ENCODE peak calls at places on chromosomes 13 and 19, in ten cellular contexts. R is sigmoid colon; F is CD4-positive, alpha-beta T cell; P is left lung; S is PC-3; G is hepatocyte; T is H1; H is lower lobe of right lung; A is heart left ventricle; J is psoas muscle. B is an unnamed sample.

GRCh38 chr13:68708336-68708908 is 1399.2 kb upstream of the ATXN8OS start:
- DNase-seq in R (no peak), F (no peak), P (peak), S (no peak), G (no peak), T (no peak), H (no peak), A (peak), J (no peak), B (no peak)

GRCh38 chr13:109879338-109879737 is 93.0 kb upstream of the IRS2 start:
- DNase-seq in R (no peak), F (no peak), P (no peak), S (no peak), G (no peak), T (no peak), H (no peak), A (no peak), J (no peak), B (no peak)

GRCh38 chr19:11390359-11390758 is 6.2 kb upstream of the EPOR start:
- DNase-seq in R (no peak), F (no peak), P (no peak), S (no peak), G (no peak), T (no peak), H (no peak), A (no peak), J (no peak), B (peak)

GRCh38 chr19:39858541-39858940 is 12.4 kb upstream of the FBL start:
- DNase-seq in R (peak), F (no peak), P (no peak), S (no peak), G (peak), T (no peak), H (peak), A (peak), J (no peak), B (no peak)

GRCh38 chr13:94323746-94324408 is 155.6 kb downstream of the DCT start:
- DNase-seq in R (no peak), F (peak), P (no peak), S (no peak), G (no peak), T (no peak), H (no peak), A (no peak), J (no peak), B (no peak)

GRCh38 chr13:41905600-41906254 is 55.2 kb downstream of the VWA8 start:
- DNase-seq in R (no peak), F (no peak), P (no peak), S (peak), G (peak), T (no peak), H (no peak), A (no peak), J (no peak), B (peak)

GRCh38 chr19:46107371-46107770 is 17.1 kb downstream of the IGFL3 start:
- DNase-seq in R (no peak), F (no peak), P (no peak), S (no peak), G (no peak), T (no peak), H (no peak), A (no peak), J (no peak), B (no peak)

GRCh38 chr19:31905980-31906948 is 439.1 kb upstream of the ZNF507 start:
- DNase-seq in R (peak), F (no peak), P (no peak), S (no peak), G (peak), T (no peak), H (peak), A (no peak), J (peak), B (no peak)

GRCh38 chr19:45505151-45505995 is 1.9 kb upstream of the VASP start:
- DNase-seq in R (no peak), F (no peak), P (no peak), S (no peak), G (no peak), T (no peak), H (no peak), A (no peak), J (no peak), B (no peak)

GRCh38 chr13:97448503-97449251 is 14.7 kb downstream of the RAP2A start:
- DNase-seq in R (no peak), F (no peak), P (no peak), S (no peak), G (no peak), T (no peak), H (no peak), A (no peak), J (no peak), B (no peak)

GRCh38 chr19:15374105-15374651 is 5.4 kb downstream of the AKAP8 start:
- DNase-seq in R (no peak), F (no peak), P (peak), S (no peak), G (no peak), T (no peak), H (no peak), A (peak), J (peak), B (peak)

GRCh38 chr19:2166741-2167738 is 3.3 kb downstream of the DOT1L start:
- DNase-seq in R (peak), F (no peak), P (peak), S (peak), G (peak), T (no peak), H (peak), A (peak), J (peak), B (peak)

GRCh38 chr19:18765224-18765623 is 25.9 kb downstream of the COMP start:
- DNase-seq in R (no peak), F (no peak), P (no peak), S (no peak), G (no peak), T (no peak), H (no peak), A (no peak), J (no peak), B (no peak)

GRCh38 chr19:18764591-18765051 is 26.5 kb downstream of the COMP start:
- DNase-seq in R (no peak), F (no peak), P (no peak), S (peak), G (no peak), T (no peak), H (no peak), A (no peak), J (no peak), B (peak)

GRCh38 chr19:18762125-18763023 is 28.7 kb downstream of the COMP start:
- DNase-seq in R (peak), F (no peak), P (peak), S (peak), G (peak), T (no peak), H (peak), A (no peak), J (peak), B (no peak)

GRCh38 chr19:18761531-18762110 is 29.5 kb downstream of the COMP start:
- DNase-seq in R (no peak), F (no peak), P (no peak), S (no peak), G (no peak), T (no peak), H (no peak), A (no peak), J (no peak), B (no peak)

DNA sequence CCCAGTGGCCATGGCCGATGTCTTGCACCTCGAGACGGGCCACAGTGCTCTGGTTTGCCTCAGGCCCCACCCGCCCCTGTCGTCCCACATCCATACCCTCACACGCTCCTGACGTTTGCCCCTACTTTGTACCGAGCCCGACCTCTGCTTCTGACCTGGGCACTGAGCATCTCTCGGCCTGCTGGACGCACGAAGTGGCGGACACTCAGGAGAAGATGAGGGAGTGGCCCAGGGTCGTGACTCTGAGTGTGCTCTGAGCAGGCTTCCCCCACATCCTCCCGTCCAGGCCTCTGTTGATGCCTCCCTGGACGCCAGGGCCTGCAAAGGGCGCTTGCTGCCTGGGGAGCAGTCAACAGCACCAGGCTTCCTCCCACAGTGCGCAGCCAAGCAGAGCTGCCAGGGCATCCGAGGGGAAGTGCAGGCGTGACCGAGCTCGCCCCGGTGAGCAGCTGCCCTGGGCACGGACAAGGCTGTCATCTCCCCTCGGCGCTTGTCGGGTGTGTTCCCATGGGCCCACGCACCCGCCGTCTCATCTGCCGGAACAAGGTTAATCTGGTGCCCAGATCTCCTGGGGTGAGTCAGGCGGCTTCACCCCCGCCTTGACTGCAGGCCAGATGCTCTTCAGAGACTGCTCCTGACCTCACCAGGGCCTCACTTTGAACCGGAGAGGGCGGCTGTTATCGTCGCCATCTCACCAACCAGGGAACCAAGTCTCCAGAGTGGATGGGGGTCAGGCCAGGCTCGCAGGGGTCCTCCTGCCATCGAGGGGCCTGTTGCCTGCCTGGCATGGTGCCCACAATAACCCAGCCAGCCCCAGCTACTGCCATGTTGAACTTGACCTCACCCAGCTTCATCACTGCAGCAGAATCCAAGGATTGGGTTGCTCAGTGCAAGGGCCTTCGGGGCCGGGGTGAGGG is 27.2 kb downstream of the COMP start:
- DNase-seq in R (no peak), F (no peak), P (no peak), S (peak), G (no peak), T (no peak), H (peak), A (no peak), J (peak), B (peak)
- H3K27ac ChIP-seq in R (no peak), F (no peak), P (no peak), S (peak), G (no peak), T (no peak), H (peak), A (no peak), J (peak), B (peak)

GRCh38 chr13:80093888-80094287 is 247.0 kb downstream of the SPRY2 start:
- DNase-seq in R (no peak), F (no peak), P (no peak), S (no peak), G (no peak), T (no peak), H (no peak), A (peak), J (no peak), B (no peak)

GRCh38 chr13:80100636-80101035 is 240.3 kb downstream of the SPRY2 start:
- DNase-seq in R (no peak), F (no peak), P (no peak), S (no peak), G (no peak), T (no peak), H (no peak), A (no peak), J (no peak), B (no peak)

GRCh38 chr13:80101040-80101439 is 239.9 kb downstream of the SPRY2 start:
- DNase-seq in R (no peak), F (no peak), P (no peak), S (no peak), G (peak), T (no peak), H (no peak), A (no peak), J (no peak), B (no peak)

DNA sequence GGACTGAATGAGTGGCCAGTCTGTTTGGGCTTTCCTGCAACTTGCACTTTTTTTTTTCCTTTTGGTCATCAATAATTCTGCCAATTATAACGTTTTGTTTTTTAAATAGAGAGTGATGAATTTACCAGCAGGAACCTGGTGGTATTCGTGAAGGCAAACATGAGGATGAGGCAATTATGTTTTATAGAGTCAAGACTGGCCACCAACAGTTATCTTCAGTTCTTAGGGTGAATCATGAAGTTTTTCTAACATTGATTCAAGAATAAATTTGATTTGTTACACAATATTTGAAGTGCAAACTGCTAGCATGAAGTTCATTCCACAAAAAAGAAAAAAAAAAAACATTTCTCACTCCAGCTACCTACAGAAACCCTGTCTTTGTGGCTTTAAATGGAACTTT is 244.5 kb downstream of the SPRY2 start:
- DNase-seq in R (no peak), F (no peak), P (no peak), S (no peak), G (no peak), T (no peak), H (no peak), A (no peak), J (no peak), B (no peak)
- H3K27ac ChIP-seq in R (no peak), F (no peak), P (no peak), S (no peak), G (no peak), T (no peak), H (no peak), A (no peak), J (no peak), B (no peak)

GRCh38 chr19:9875796-9876195 is 40.7 kb downstream of the PIN1 start:
- DNase-seq in R (no peak), F (no peak), P (no peak), S (no peak), G (no peak), T (no peak), H (no peak), A (no peak), J (no peak), B (no peak)
- H3K27ac ChIP-seq in R (no peak), F (no peak), P (no peak), S (no peak), G (no peak), T (no peak), H (no peak), A (no peak), J (no peak), B (no peak)

GRCh38 chr13:52454459-52454824 is 836 bp upstream of the CKAP2 start:
- DNase-seq in R (no peak), F (no peak), P (no peak), S (peak), G (peak), T (no peak), H (no peak), A (no peak), J (no peak), B (no peak)
- H3K27ac ChIP-seq in R (peak), F (peak), P (peak), S (no peak), G (peak), T (no peak), H (peak), A (peak), J (peak), B (peak)

DNA sequence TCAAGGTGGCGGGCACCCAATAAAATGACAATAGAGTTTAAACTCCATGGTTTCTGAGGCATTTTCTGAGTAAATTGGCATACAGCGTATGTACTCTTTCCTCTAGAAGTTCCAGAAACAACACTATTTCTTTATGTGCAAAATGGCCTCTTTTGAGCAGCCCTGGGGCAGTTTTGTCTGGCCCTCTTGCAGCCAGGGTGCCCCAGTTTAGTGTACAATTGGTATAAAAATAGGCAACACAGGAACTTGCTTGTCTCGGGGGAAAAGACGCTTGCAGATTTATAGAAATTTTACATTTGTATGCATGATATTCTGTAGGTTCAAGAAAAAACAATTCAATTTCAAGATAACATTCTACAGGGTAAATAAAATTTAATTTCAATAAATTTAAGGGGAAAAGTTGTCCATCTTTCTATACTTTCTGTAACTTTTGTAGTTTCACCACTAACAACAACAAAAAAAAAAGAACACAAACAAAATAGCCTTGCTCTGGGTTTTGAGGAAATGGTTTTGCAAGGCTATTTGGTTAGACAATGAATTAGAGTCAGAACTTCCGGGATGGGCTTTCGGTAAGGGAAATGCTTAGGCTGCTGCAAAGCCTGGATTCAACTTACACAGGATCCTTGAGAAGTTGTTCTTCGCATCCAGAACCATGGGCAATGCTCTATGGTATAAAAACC is 45.3 kb downstream of the LRCH1 start:
- DNase-seq in R (no peak), F (no peak), P (no peak), S (no peak), G (no peak), T (no peak), H (no peak), A (no peak), J (no peak), B (no peak)
- H3K27ac ChIP-seq in R (peak), F (no peak), P (peak), S (no peak), G (no peak), T (no peak), H (peak), A (peak), J (no peak), B (no peak)

DNA sequence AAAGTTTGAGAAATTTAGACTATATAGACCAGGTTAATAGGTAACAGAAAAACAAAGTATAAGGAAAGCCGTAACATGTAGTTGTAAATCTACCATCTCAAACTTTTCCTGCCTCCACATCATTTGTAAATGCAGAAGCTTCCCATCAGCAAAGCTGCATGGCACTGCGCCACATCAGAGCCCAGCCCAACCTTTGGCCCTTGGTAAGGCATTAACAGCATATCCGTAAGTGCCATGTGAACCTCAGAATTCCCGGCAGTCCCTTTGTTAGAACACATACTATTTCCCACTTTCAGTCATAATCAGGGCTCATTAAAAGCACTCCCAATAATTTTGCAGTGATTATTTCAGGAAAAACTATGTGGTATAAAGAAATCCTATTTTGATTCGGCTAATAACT is 51.6 kb downstream of the MPHOSPH8 start:
- DNase-seq in R (no peak), F (no peak), P (no peak), S (no peak), G (peak), T (no peak), H (no peak), A (no peak), J (no peak), B (no peak)
- H3K27ac ChIP-seq in R (no peak), F (no peak), P (no peak), S (no peak), G (peak), T (no peak), H (no peak), A (no peak), J (no peak), B (no peak)

DNA sequence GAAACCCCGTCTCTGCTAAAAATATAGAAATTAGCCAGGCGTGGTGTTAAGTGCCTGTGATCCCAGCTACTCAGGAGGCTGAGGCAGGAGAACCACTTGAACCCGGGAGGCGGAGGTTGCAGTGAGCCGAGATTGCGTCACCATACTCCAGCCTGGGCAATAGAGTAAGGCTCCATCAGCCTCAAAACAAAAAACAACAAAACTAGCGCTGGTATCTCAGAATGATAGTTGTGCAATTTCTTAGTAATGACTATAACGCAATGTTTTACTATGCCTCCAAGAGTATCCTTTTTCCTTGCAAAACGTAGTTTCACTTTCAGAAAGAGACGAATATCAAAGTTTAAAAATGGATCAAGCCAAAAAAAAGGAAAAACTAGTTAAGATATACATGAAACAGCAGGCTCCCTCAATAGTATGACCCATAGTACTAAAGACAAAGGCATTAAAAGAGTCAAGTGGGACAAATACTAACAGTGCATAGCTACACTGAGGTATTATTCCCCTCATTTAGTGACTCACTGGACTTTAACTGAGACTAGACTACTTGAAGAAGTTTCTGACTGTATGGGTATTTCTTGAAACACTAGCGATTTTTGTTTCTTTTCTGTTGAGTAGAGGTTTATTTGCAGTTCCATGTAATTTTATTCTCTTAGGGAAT is 10.5 kb upstream of the ITM2B start:
- DNase-seq in R (peak), F (no peak), P (peak), S (no peak), G (no peak), T (no peak), H (peak), A (peak), J (peak), B (peak)
- H3K27ac ChIP-seq in R (peak), F (peak), P (peak), S (no peak), G (peak), T (no peak), H (peak), A (peak), J (peak), B (peak)

GRCh38 chr19:35279985-35280821 is 2.1 kb upstream of the HAMP start:
- DNase-seq in R (no peak), F (no peak), P (no peak), S (no peak), G (no peak), T (no peak), H (no peak), A (no peak), J (no peak), B (peak)
- H3K27ac ChIP-seq in R (no peak), F (no peak), P (no peak), S (no peak), G (no peak), T (no peak), H (no peak), A (no peak), J (no peak), B (no peak)

GRCh38 chr13:66364346-66364745 is 865.8 kb downstream of the PCDH9 start:
- DNase-seq in R (no peak), F (no peak), P (no peak), S (no peak), G (no peak), T (no peak), H (no peak), A (no peak), J (no peak), B (no peak)
- H3K27ac ChIP-seq in R (no peak), F (no peak), P (no peak), S (no peak), G (no peak), T (no peak), H (no peak), A (no peak), J (no peak), B (no peak)